ENCODE peak calls at places on chromosomes 7 and 10, in ten cellular contexts. S is A549, C is upper lobe of left lung, B is transverse colon, D is K562, N is ovary, W is stomach, T is sigmoid colon, G is esophagus muscularis mucosa, O is HepG2. A is an unnamed sample. For H3K4me1, the result is how much of the 10 kb centered on the place peaks cover.

GRCh38 chr10:124092270-124093075 is 925 bp downstream of the CHST15 start:
- DNase-seq in S (peak), N (peak), C (peak), G (no peak), B (peak), W (peak), D (no peak), O (no peak), T (peak), A (no peak)

GRCh38 chr10:127944256-127944655 is 37.4 kb downstream of the PTPRE start:
- DNase-seq in N (no peak), C (no peak), B (no peak), W (no peak), O (no peak), D (no peak), S (no peak), G (no peak), T (no peak), A (no peak)

GRCh38 chr7:131189488-131189887 is 138.2 kb upstream of the MKLN1 start:
- DNase-seq in N (no peak), D (no peak), O (no peak), W (no peak), B (no peak), C (no peak), S (no peak), T (no peak), G (no peak), A (no peak)

GRCh38 chr10:121293121-121293520 is 305.1 kb downstream of the FGFR2 start:
- DNase-seq in B (no peak), O (no peak), S (no peak), D (no peak), W (no peak), N (no peak), C (no peak), G (no peak), T (no peak), A (no peak)

GRCh38 chr10:51960494-51960895 is 261.1 kb upstream of the CSTF2T start:
- DNase-seq in B (no peak), C (no peak), N (no peak), T (no peak), G (no peak), W (no peak), D (peak), O (peak), S (peak), A (peak)

GRCh38 chr7:7176421-7177043 is 5.8 kb upstream of the C1GALT1 start:
- DNase-seq in O (peak), W (no peak), C (no peak), T (no peak), G (no peak), S (peak), N (no peak), D (peak), B (no peak), A (peak)

GRCh38 chr10:122054046-122055025 is 65.4 kb downstream of the TACC2 start:
- DNase-seq in T (peak), W (peak), S (peak), D (peak), C (no peak), G (no peak), O (peak), N (peak), B (peak), A (peak)

GRCh38 chr10:113866551-113867394 is 12.3 kb downstream of the NHLRC2 start:
- DNase-seq in C (peak), N (no peak), G (no peak), S (no peak), B (no peak), D (peak), T (no peak), W (no peak), O (no peak), A (no peak)

GRCh38 chr10:110569736-110570135 is 2.2 kb downstream of the SMC3 start:
- DNase-seq in W (no peak), N (no peak), T (no peak), O (peak), B (no peak), S (no peak), D (no peak), C (no peak), G (no peak), A (no peak)

GRCh38 chr7:3537210-3537875 is 236.3 kb downstream of the SDK1 start:
- DNase-seq in G (peak), W (no peak), O (no peak), D (no peak), C (no peak), T (no peak), S (no peak), N (no peak), B (no peak), A (no peak)

GRCh38 chr7:148856035-148856881 is 27.8 kb downstream of the EZH2 start:
- DNase-seq in C (no peak), G (no peak), T (no peak), B (peak), W (peak), N (peak), D (peak), S (peak), O (peak), A (no peak)

GRCh38 chr7:77674878-77675277 is 21.4 kb upstream of the RSBN1L start:
- DNase-seq in W (peak), N (no peak), T (no peak), C (no peak), G (no peak), S (peak), D (no peak), O (no peak), B (peak), A (no peak)

GRCh38 chr10:121772890-121773289 is 154.9 kb downstream of the ATE1 start:
- DNase-seq in B (no peak), W (no peak), C (no peak), S (no peak), G (no peak), D (no peak), O (peak), T (no peak), N (no peak), A (no peak)

GRCh38 chr10:35058134-35058533 is 32.0 kb downstream of the CUL2 start:
- DNase-seq in G (no peak), S (peak), T (no peak), C (no peak), W (no peak), B (no peak), N (no peak), O (peak), D (no peak), A (no peak)

GRCh38 chr10:44981172-44982113 is 2.8 kb upstream of the DEPP1 start:
- DNase-seq in O (peak), G (no peak), W (no peak), B (no peak), T (peak), S (peak), C (no peak), D (no peak), N (peak), A (no peak)

GRCh38 chr7:23546897-23547572 is 15.3 kb upstream of the TRA2A start:
- DNase-seq in S (peak), T (peak), C (no peak), N (peak), D (peak), G (peak), B (peak), O (peak), W (peak), A (peak)

GRCh38 chr7:142632291-142633134 is 116.8 kb upstream of the PRSS1 start:
- DNase-seq in C (peak), N (peak), O (peak), G (no peak), S (peak), W (peak), T (no peak), D (peak), B (peak), A (no peak)

GRCh38 chr10:101308051-101308450 is 45.9 kb upstream of the BTRC start:
- DNase-seq in O (no peak), S (no peak), B (no peak), T (no peak), N (no peak), D (no peak), G (no peak), C (no peak), W (no peak), A (no peak)

GRCh38 chr7:2809903-2810628 is 34.0 kb downstream of the GNA12 start:
- DNase-seq in N (peak), D (no peak), W (no peak), O (no peak), T (peak), C (no peak), B (no peak), S (no peak), G (no peak), A (no peak)

GRCh38 chr7:102260856-102261255 is 25.8 kb upstream of the SH2B2 start:
- DNase-seq in S (no peak), O (no peak), N (peak), B (no peak), T (no peak), G (no peak), W (no peak), C (no peak), D (no peak), A (no peak)

GRCh38 chr10:106498675-106499074 is 665.8 kb downstream of the SORCS1 start:
- DNase-seq in S (no peak), W (no peak), B (no peak), N (no peak), T (no peak), O (no peak), D (no peak), C (no peak), G (no peak), A (no peak)

GRCh38 chr10:82150123-82150900 is 275.3 kb downstream of the NRG3 start:
- DNase-seq in G (no peak), D (peak), T (no peak), S (peak), C (no peak), W (no peak), B (peak), O (no peak), N (no peak), A (no peak)

GRCh38 chr7:68964060-68964459 is 634.2 kb upstream of the AUTS2 start:
- DNase-seq in O (no peak), D (no peak), T (no peak), W (no peak), C (no peak), S (no peak), B (no peak), G (no peak), N (no peak), A (no peak)

GRCh38 chr7:142519077-142519789 is 230.0 kb upstream of the PRSS1 start:
- DNase-seq in O (no peak), B (no peak), G (peak), C (no peak), W (no peak), N (no peak), T (no peak), S (no peak), D (no peak), A (no peak)

GRCh38 chr10:49610015-49610734 is at the start of gene SLC18A3:
- DNase-seq in D (no peak), T (peak), W (no peak), C (no peak), N (no peak), G (no peak), S (no peak), O (no peak), B (no peak), A (no peak)

GRCh38 chr10:27258838-27259532 is 18.4 kb upstream of the ACBD5 start:
- DNase-seq in T (no peak), S (no peak), D (no peak), O (no peak), B (peak), G (no peak), C (peak), N (no peak), W (peak), A (no peak)

GRCh38 chr7:44087914-44088838 is 5.8 kb upstream of the POLM start:
- DNase-seq in W (no peak), D (no peak), S (no peak), C (no peak), B (no peak), O (no peak), N (peak), G (no peak), T (peak), A (peak)

DNA sequence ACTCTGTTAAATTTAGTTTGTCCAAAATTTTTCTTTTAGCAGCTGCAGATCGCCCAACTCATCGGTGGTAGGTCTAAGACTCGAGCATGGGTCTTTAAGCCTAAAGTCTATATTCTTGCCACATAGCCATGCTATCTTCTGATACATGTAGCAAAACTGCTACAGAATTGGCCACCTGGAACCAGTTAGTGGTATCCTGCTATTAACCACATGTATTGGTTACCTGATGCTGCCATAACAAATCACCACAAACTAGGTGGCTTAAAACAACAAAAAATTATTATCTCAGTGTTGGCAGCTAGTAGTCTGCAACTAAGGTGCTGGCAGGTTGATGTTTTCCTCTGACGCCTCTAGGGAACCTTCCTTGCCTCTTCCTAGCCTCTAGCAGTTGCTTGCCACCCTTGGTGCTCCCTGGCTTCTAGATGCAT is 96.7 kb upstream of the PIK3CG start:
- DNase-seq in T (no peak), G (no peak), N (no peak), C (no peak), D (no peak), S (no peak), W (no peak), O (no peak), B (no peak), A (no peak)
- TF ChIP-seq EP300 in T (no peak), G (no peak), N (no peak), C (no peak), D (no peak), S (no peak), W (no peak), O (no peak), B (no peak), A (no peak)

GRCh38 chr7:117656806-117657205 is 177.0 kb downstream of the CFTR start:
- DNase-seq in D (no peak), S (no peak), T (no peak), B (no peak), G (no peak), N (no peak), O (no peak), C (no peak), W (no peak), A (no peak)
- H3K4me1 ChIP-seq in D (under half), S (under half), T (under half), B (under half), G (under half), N (under half), O (under half), C (under half), W (under half), A (under half)

DNA sequence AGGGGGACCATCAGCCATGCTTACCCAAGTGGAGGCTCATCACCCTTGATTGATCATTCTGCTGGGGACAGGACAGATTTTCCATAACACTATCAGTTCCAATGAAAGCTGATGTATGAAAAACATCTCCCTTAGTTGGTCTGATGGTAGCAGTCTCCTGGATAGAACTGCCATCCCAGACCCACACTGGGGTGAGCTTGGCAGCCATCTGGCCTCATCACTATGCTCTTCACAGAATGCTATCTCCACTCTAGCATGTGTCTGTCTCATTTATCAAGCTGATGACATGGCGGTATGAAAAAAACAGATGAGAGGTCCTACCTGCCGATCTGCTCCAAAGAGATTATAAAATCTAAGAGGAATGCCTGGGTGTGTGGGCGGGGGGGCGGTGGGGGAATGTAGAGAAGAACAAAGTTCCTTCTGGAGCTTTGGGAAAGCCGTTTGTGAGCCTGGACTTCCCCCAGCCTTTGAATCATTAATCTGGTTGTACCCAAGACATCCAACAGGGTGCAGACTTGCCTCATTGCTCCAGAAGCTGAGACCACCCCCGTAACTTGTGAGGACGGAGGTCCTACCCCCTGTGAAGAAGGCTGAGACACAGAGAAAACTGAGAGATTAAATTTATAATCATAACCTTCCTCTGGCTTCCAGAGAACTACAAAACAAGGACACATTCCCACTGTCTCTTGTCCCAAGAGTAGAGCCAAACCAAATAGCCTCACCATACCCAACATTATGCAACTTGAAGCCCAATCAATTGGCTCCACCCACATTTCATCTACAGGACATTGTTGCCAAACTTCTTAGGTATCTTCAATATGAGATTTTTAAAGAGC is 340.9 kb downstream of the KCNMA1 start:
- DNase-seq in G (no peak), T (no peak), B (no peak), D (no peak), O (no peak), W (no peak), S (peak), N (no peak), C (no peak), A (no peak)
- TF ChIP-seq EP300 in G (no peak), T (no peak), B (no peak), D (no peak), O (no peak), W (no peak), S (no peak), N (no peak), C (no peak), A (no peak)

DNA sequence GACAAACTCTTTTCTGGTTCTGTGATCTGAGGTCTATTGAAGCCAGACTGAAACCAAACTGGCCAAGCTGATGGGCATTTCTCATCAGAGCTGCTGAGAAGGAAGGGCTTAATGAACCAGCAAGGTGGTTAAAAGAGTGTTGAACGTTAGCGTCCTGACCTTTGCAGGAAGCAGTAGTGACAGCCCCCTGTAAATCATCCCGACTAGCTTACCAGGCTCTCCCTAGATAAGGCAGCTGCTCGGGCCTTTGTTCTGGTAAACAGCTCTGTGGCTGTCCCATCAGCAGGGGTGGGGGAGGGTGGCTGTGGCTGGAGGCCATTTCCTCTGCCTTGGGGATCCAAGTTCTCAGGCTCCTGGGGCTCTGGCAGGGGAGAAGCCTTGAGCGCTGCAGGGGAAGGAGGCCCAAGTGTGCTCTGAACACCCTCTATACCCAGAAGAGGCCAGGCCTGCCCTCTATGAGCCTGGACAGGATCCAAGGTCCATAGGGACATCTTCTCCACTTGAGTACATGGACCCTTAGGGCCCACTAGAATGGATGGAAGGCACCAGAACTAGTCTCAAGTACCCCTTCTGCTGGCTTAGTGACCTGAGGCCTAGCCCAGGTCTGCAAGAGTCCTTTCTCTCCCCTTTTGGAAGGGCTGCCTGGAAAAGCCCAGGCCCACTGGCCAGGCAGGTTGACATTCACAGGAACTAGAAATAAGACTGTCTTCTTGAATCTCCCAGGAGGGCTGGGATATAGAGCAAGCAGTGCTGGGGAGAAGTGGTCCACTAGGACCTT is 134.6 kb downstream of the ARHGAP22 start:
- DNase-seq in D (peak), C (no peak), B (no peak), S (no peak), G (no peak), W (peak), N (peak), T (no peak), O (no peak), A (no peak)
- H3K4me1 ChIP-seq in D (half or more), C (under half), B (under half), S (under half), G (under half), W (under half), N (under half), T (under half), O (under half), A (under half)

GRCh38 chr10:97713828-97714400 is 384 bp downstream of the MARVELD1 start:
- DNase-seq in W (peak), O (no peak), C (peak), G (peak), T (peak), B (peak), D (peak), S (peak), N (peak), A (peak)
- TF ChIP-seq EP300 in W (no peak), O (no peak), C (no peak), G (no peak), T (no peak), B (no peak), D (no peak), S (no peak), N (no peak), A (peak)

GRCh38 chr10:24289235-24289634 is 80.3 kb downstream of the KIAA1217 start:
- DNase-seq in D (no peak), C (no peak), O (no peak), B (no peak), G (no peak), T (no peak), N (no peak), S (no peak), W (no peak), A (no peak)
- H3K4me1 ChIP-seq in D (under half), C (under half), O (under half), B (under half), G (under half), T (under half), N (under half), S (under half), W (under half), A (under half)

GRCh38 chr7:111855161-111855841 is 293.0 kb upstream of the IMMP2L start:
- DNase-seq in C (no peak), B (peak), N (no peak), S (peak), W (peak), D (peak), G (peak), T (no peak), O (peak), A (no peak)
- TF ChIP-seq EP300 in C (no peak), B (no peak), N (no peak), S (no peak), W (no peak), D (no peak), G (no peak), T (no peak), O (no peak), A (no peak)

GRCh38 chr7:36280840-36281812 is 108.5 kb upstream of the ANLN start:
- DNase-seq in N (peak), B (peak), W (peak), O (no peak), D (peak), C (peak), S (peak), T (peak), G (no peak), A (peak)
- H3K4me1 ChIP-seq in N (under half), B (under half), W (half or more), O (half or more), D (under half), C (under half), S (half or more), T (half or more), G (half or more), A (under half)

DNA sequence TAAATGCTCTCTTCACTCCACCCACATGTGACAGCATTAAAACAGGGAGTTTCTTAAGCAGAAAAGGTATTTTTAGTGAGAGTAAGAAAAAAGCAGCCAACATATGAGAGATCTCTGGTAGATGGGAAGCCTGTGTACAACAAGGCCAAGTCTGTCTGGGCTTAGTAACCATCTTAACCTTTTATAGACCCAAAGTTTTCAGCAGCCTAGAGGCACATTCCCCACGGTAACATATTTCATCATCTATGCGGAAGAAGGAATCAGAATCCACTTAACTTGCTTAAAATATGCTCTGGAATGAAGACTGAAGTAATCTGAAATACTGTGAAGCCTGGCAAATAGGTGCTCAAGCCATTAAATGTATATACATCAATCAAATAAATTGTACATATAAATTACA is 127.8 kb downstream of the RAPGEF5 start:
- DNase-seq in C (no peak), D (no peak), N (no peak), T (no peak), B (no peak), S (no peak), O (no peak), W (no peak), G (no peak), A (no peak)
- TF ChIP-seq EP300 in C (no peak), D (no peak), N (no peak), T (no peak), B (no peak), S (no peak), O (no peak), W (no peak), G (no peak), A (no peak)